ENCODE peak calls at places on chromosomes 12 and 14, in five cellular contexts. I is pancreas, L is testis, Z is SJCRH30, F is skeletal muscle cell. M is an unnamed sample.

GRCh38 chr12:108145011-108145410 is 15.9 kb downstream of the WSCD2 start:
- DNase-seq in I (no peak), L (no peak), Z (no peak), F (no peak), M (no peak)

GRCh38 chr12:6383572-6384498 is at the start of gene LTBR:
- DNase-seq in I (peak; percentile 96), L (peak; percentile 92), Z (peak; percentile 80), F (peak; percentile 76), M (peak; percentile 63)

GRCh38 chr14:49506650-49507049 is 79.5 kb downstream of the RPS29 start:
- DNase-seq in I (no peak), L (no peak), Z (no peak), F (no peak), M (no peak)

GRCh38 chr12:11592484-11592883 is 57.0 kb upstream of the ETV6 start:
- DNase-seq in I (no peak), L (no peak), Z (no peak), F (no peak), M (no peak)

GRCh38 chr14:101008631-101009336 is 105.3 kb upstream of the RTL1 start:
- DNase-seq in I (no peak), L (no peak), Z (no peak), F (no peak), M (peak; percentile 44)

GRCh38 chr14:73058224-73058922 is at the start of gene RBM25:
- DNase-seq in I (peak; percentile 94), L (peak; percentile 98), Z (peak; percentile 98), F (peak; percentile 97), M (peak; percentile 97)

GRCh38 chr12:132813443-132813842 is 15.2 kb downstream of the GOLGA3 start:
- DNase-seq in I (no peak), L (no peak), Z (no peak), F (no peak), M (no peak)

GRCh38 chr14:59306775-59307174 is 118.3 kb downstream of the DAAM1 start:
- DNase-seq in I (no peak), L (no peak), Z (no peak), F (peak; percentile 61), M (no peak)

GRCh38 chr12:131060011-131060703 is 106.5 kb downstream of the ADGRD1 start:
- DNase-seq in I (no peak), L (peak; percentile 7), Z (no peak), F (no peak), M (no peak)

GRCh38 chr12:76183459-76184186 is 99.1 kb upstream of the NAP1L1 start:
- DNase-seq in I (no peak), L (no peak), Z (peak; percentile 54), F (peak; percentile 97), M (peak; percentile 86)

GRCh38 chr14:79186523-79186922 is 1016.4 kb downstream of the NRXN3 start:
- DNase-seq in I (no peak), L (no peak), Z (peak; percentile 62), F (no peak), M (no peak)

GRCh38 chr12:76310110-76310509 is 38.1 kb downstream of the BBS10 start:
- DNase-seq in I (no peak), L (no peak), Z (no peak), F (no peak), M (no peak)

GRCh38 chr12:112528521-112528920 is 109.8 kb downstream of the PTPN11 start:
- DNase-seq in I (no peak), L (no peak), Z (no peak), F (no peak), M (no peak)

GRCh38 chr14:91149462-91149861 is 35.6 kb downstream of the DGLUCY start:
- DNase-seq in I (no peak), L (peak; percentile 69), Z (peak; percentile 73), F (peak; percentile 97), M (peak; percentile 100)

GRCh38 chr12:93137656-93138612 is 208.8 kb upstream of the EEA1 start:
- DNase-seq in I (no peak), L (no peak), Z (peak; percentile 55), F (peak; percentile 71), M (peak; percentile 83)

GRCh38 chr14:50335389-50335788 is 23.3 kb downstream of the DMAC2L start:
- DNase-seq in I (peak; percentile 74), L (peak; percentile 82), Z (no peak), F (no peak), M (no peak)

GRCh38 chr14:56118611-56119181 is 485 bp downstream of the PELI2 start:
- DNase-seq in I (peak; percentile 65), L (peak; percentile 43), Z (peak; percentile 40), F (no peak), M (no peak)

GRCh38 chr14:94469261-94469660 is 6.7 kb downstream of the SERPINA9 start:
- DNase-seq in I (no peak), L (no peak), Z (no peak), F (no peak), M (no peak)

GRCh38 chr14:102196436-102197230 is 56.9 kb downstream of the WDR20 start:
- DNase-seq in I (no peak), L (no peak), Z (no peak), F (no peak), M (no peak)

GRCh38 chr14:52072266-52072780 is 3.5 kb upstream of the NID2 start:
- DNase-seq in I (no peak), L (no peak), Z (no peak), F (no peak), M (no peak)

GRCh38 chr14:91586451-91586850 is 76.3 kb upstream of the PPP4R3A start:
- DNase-seq in I (no peak), L (no peak), Z (no peak), F (no peak), M (no peak)

GRCh38 chr12:5173511-5174011 is 129.9 kb downstream of the KCNA5 start:
- DNase-seq in I (no peak), L (no peak), Z (peak; percentile 6), F (no peak), M (no peak)

GRCh38 chr12:118360785-118361404 is 11.8 kb downstream of the TAOK3 start:
- DNase-seq in I (no peak), L (no peak), Z (no peak), F (no peak), M (no peak)

GRCh38 chr12:18183141-18183540 is 78.2 kb upstream of the PIK3C2G start:
- DNase-seq in I (no peak), L (no peak), Z (no peak), F (no peak), M (no peak)

GRCh38 chr12:32395031-32395430 is 4.3 kb upstream of the FGD4 start:
- DNase-seq in I (no peak), L (no peak), Z (no peak), F (no peak), M (no peak)

GRCh38 chr14:97382616-97383226 is 585.5 kb downstream of the VRK1 start:
- DNase-seq in I (no peak), L (no peak), Z (no peak), F (no peak), M (no peak)

GRCh38 chr12:116880213-116880816 is 926 bp downstream of the HRK start:
- DNase-seq in I (no peak), L (no peak), Z (no peak), F (no peak), M (no peak)

GRCh38 chr14:75980856-75981255 is 939 bp downstream of the TGFB3 start:
- DNase-seq in I (peak; percentile 51), L (peak; percentile 33), Z (peak; percentile 53), F (no peak), M (no peak)

GRCh38 chr14:96167224-96168148 is 37.2 kb upstream of the BDKRB2 start:
- DNase-seq in I (no peak), L (no peak), Z (no peak), F (no peak), M (peak; percentile 72)

GRCh38 chr14:90536511-90537191 is 139.8 kb downstream of the CALM1 start:
- DNase-seq in I (no peak), L (peak; percentile 57), Z (no peak), F (no peak), M (no peak)

GRCh38 chr12:116927244-116927940 is 16.6 kb downstream of the FBXW8 start:
- DNase-seq in I (no peak), L (no peak), Z (no peak), F (no peak), M (no peak)

DNA sequence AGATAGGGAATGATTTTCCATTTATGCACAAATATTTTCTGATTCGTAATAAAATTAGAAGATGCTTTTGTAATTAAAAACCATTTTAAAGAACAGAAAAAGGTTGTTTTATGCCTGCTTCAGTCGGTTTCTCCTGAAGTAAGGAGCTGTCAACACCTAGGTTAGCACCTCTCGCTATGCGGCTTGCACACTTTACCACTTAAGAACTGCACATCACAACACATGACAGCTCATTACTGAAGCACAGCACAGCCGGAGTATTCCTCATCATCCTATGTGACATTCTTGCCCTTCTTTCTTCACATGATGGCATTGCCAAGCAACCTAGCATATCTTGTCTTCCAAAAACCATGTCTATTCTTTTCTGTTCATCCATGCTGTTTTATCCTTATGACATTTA is 5.4 kb upstream of the WIF1 start:
- DNase-seq in I (no peak), L (no peak), Z (no peak), F (no peak), M (no peak)
- H3K4me3 ChIP-seq in I (no peak overlapping the region), L (no peak overlapping the region), Z (no peak overlapping the region), F (no peak overlapping the region), M (no peak overlapping the region)

GRCh38 chr12:53955776-53956250 is 1.1 kb downstream of the HOXC12 start:
- DNase-seq in I (no peak), L (no peak), Z (no peak), F (no peak), M (no peak)

GRCh38 chr12:53955036-53955775 is 503 bp downstream of the HOXC12 start:
- DNase-seq in I (no peak), L (no peak), Z (no peak), F (no peak), M (no peak)

GRCh38 chr12:53956914-53957536 is 2.3 kb downstream of the HOXC12 start:
- DNase-seq in I (no peak), L (no peak), Z (no peak), F (no peak), M (no peak)

GRCh38 chr12:53954694-53955035 is at the start of gene HOXC12:
- DNase-seq in I (no peak), L (no peak), Z (no peak), F (no peak), M (no peak)

DNA sequence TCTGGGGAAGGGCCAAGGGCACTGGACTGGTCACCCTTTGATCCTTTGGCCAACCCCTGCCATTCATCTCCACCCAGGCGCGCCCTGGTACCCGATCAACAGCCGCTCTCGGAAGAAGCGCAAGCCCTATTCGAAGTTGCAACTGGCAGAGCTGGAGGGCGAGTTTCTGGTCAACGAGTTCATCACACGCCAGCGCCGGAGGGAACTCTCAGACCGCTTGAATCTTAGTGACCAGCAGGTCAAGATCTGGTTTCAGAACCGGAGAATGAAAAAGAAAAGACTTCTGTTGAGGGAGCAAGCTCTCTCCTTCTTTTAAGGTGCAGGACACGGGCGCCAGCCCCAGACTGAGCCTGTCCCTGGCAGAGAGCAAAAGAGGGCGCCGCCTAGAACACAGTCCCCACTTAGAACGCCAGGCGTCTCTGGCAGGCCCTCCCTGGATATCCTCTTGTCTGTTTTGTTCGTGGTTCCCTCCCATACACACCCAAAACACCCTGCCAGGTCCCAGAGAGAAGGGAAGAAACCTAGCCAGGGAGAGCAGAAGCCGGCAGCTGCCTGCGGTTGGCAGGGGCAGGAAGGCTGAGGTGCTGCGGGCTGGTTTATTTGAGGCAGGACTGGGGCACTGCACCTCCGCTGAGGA is 1.7 kb downstream of the HOXC12 start:
- DNase-seq in I (no peak), L (no peak), Z (no peak), F (no peak), M (no peak)
- H3K4me3 ChIP-seq in I (no peak overlapping the region), L (no peak overlapping the region), Z (no peak overlapping the region), F (no peak overlapping the region), M (no peak overlapping the region)

GRCh38 chr12:51914034-51914923 is 7.0 kb downstream of the ACVRL1 start:
- DNase-seq in I (no peak), L (no peak), Z (no peak), F (no peak), M (no peak)
- H3K4me3 ChIP-seq in I (no peak overlapping the region), L (no peak overlapping the region), Z (no peak overlapping the region), F (no peak overlapping the region), M (no peak overlapping the region)

GRCh38 chr14:104724981-104725771 is 1.1 kb downstream of the ADSS1 start:
- DNase-seq in I (peak; percentile 34), L (peak; percentile 51), Z (peak; percentile 71), F (no peak), M (no peak)
- H3K4me3 ChIP-seq in I (peak overlapping the region; percentile 84), L (no peak overlapping the region), Z (peak overlapping the region; percentile 41), F (peak overlapping the region; percentile 52), M (peak overlapping the region; percentile 53)